ENCODE peak calls at places on chromosomes 1 and 21, in four cellular contexts. L is stimulated activated CD8-positive, alpha-beta memory T cell treated with anti-CD3 and anti-CD28 coated beads, Interleukin-2, amount 100 ng/mL, for 48 hours; P is neural crest cell; O is SJSA1. Z is an unnamed sample.

GRCh38 chr1:114105401-114105979 is 48.2 kb downstream of the SYT6 start:
- DNase-seq in L (no peak), P (no peak), O (no peak), Z (no peak)

GRCh38 chr1:21633992-21634475 is 35.1 kb downstream of the RAP1GAP start:
- DNase-seq in L (no peak), P (no peak), O (no peak), Z (peak; percentile 70)

GRCh38 chr1:28580706-28581530 is 11.1 kb upstream of the RAB42 start:
- DNase-seq in L (peak; percentile 32), P (peak; percentile 20), O (peak; percentile 51), Z (peak; percentile 69)

GRCh38 chr1:156912310-156912709 is 8.1 kb upstream of the LRRC71 start:
- DNase-seq in L (no peak), P (no peak), O (no peak), Z (no peak)

GRCh38 chr1:161229896-161230295 is 4.0 kb downstream of the TOMM40L start:
- DNase-seq in L (no peak), P (no peak), O (no peak), Z (peak; percentile 17)

GRCh38 chr1:238071061-238071460 is 180.3 kb upstream of the ZP4 start:
- DNase-seq in L (no peak), P (no peak), O (no peak), Z (no peak)

GRCh38 chr21:38202811-38203210 is 54.0 kb upstream of the KCNJ15 start:
- DNase-seq in L (no peak), P (no peak), O (no peak), Z (no peak)

GRCh38 chr1:8844421-8845063 is 27.1 kb upstream of the RERE start:
- DNase-seq in L (no peak), P (no peak), O (no peak), Z (no peak)

GRCh38 chr1:221097479-221098281 is 218.4 kb downstream of the HLX start:
- DNase-seq in L (no peak), P (no peak), O (peak; percentile 88), Z (no peak)

GRCh38 chr1:228740991-228741390 is 5.7 kb downstream of the RHOU start:
- DNase-seq in L (no peak), P (no peak), O (no peak), Z (no peak)

GRCh38 chr1:205312866-205313680 is 8.5 kb downstream of the NUAK2 start:
- DNase-seq in L (no peak), P (no peak), O (no peak), Z (no peak)

GRCh38 chr1:147700042-147700711 is 29.9 kb upstream of the ACP6 start:
- DNase-seq in L (peak; percentile 37), P (peak; percentile 57), O (no peak), Z (peak; percentile 86)

GRCh38 chr1:185998391-185998790 is 264.2 kb downstream of the HMCN1 start:
- DNase-seq in L (no peak), P (no peak), O (no peak), Z (peak; percentile 36)

GRCh38 chr1:117902944-117903343 is 26.5 kb downstream of the GDAP2 start:
- DNase-seq in L (no peak), P (no peak), O (no peak), Z (no peak)

GRCh38 chr21:39845581-39846130 is 21.6 kb upstream of the PCP4 start:
- DNase-seq in L (no peak), P (no peak), O (no peak), Z (no peak)

GRCh38 chr1:79929356-79929755 is 922.8 kb upstream of the ADGRL4 start:
- DNase-seq in L (no peak), P (no peak), O (no peak), Z (no peak)

GRCh38 chr1:154276797-154277196 is 4.4 kb downstream of the HAX1 start:
- DNase-seq in L (peak; percentile 17), P (no peak), O (no peak), Z (no peak)

GRCh38 chr1:41862411-41863221 is 56.1 kb downstream of the HIVEP3 start:
- DNase-seq in L (peak; percentile 45), P (no peak), O (peak; percentile 89), Z (peak; percentile 16)

GRCh38 chr21:42156690-42157605 is 62.0 kb upstream of the ABCG1 start:
- DNase-seq in L (no peak), P (peak; percentile 36), O (peak; percentile 50), Z (no peak)

GRCh38 chr1:59978026-59978425 is 51.5 kb upstream of the CYP2J2 start:
- DNase-seq in L (no peak), P (no peak), O (no peak), Z (no peak)

GRCh38 chr21:16124397-16125130 is 394.8 kb downstream of the USP25 start:
- DNase-seq in L (no peak), P (no peak), O (no peak), Z (no peak)